ENCODE peak calls at places on chromosomes 1 and 21, in five cellular contexts. I is RCC 7860, O is left colon, K is NCI-H1048, U is posterior cingulate gyrus. D is an unnamed sample.

GRCh38 chr1:39508857-39509305 is 17.4 kb downstream of the BMP8A start:
- DNase-seq in I (peak), O (no peak), K (no peak), U (no peak), D (no peak)

GRCh38 chr1:2603521-2604155 is 17.1 kb downstream of the PRXL2B start:
- DNase-seq in I (no peak), O (no peak), K (no peak), U (no peak), D (no peak)

GRCh38 chr21:19609611-19610010 is 1206.0 kb upstream of the TMPRSS15 start:
- DNase-seq in I (no peak), O (no peak), K (no peak), U (no peak), D (no peak)

GRCh38 chr1:96863449-96863848 is 141.9 kb downstream of the PTBP2 start:
- DNase-seq in I (no peak), O (no peak), K (no peak), U (no peak), D (no peak)

GRCh38 chr21:42027804-42028753 is 17.9 kb upstream of the ZBTB21 start:
- DNase-seq in I (no peak), O (no peak), K (no peak), U (no peak), D (no peak)

GRCh38 chr1:199273837-199274379 is 635.1 kb downstream of the PTPRC start:
- DNase-seq in I (peak), O (peak), K (no peak), U (no peak), D (no peak)

GRCh38 chr1:225691377-225691776 is 38.5 kb upstream of the ENAH start:
- DNase-seq in I (peak), O (no peak), K (no peak), U (no peak), D (no peak)

GRCh38 chr1:1430114-1430982 is 5.1 kb upstream of the VWA1 start:
- DNase-seq in I (no peak), O (peak), K (no peak), U (peak), D (peak)

GRCh38 chr1:197468581-197469175 is 200.6 kb downstream of the CRB1 start:
- DNase-seq in I (no peak), O (no peak), K (no peak), U (no peak), D (no peak)

GRCh38 chr1:16420719-16421118 is 16.5 kb downstream of the SPATA21 start:
- DNase-seq in I (no peak), O (no peak), K (no peak), U (no peak), D (no peak)

GRCh38 chr1:226325178-226325577 is 16.2 kb upstream of the LIN9 start:
- DNase-seq in I (peak), O (no peak), K (no peak), U (no peak), D (no peak)